ENCODE peak calls at places on chromosome 20, in seven cellular contexts. T is suprapubic skin, S is transverse colon, U is GM23338, V is stomach, A is Panc1, M is endothelial cell of umbilical vein. X is an unnamed sample.

GRCh38 chr20:34472246-34472925 is 43.8 kb upstream of the DYNLRB1 start:
- DNase-seq in T (no peak), S (no peak), U (no peak), V (no peak), A (no peak), M (peak), X (no peak)

GRCh38 chr20:3165473-3166337 is 6.0 kb upstream of the FASTKD5 start:
- DNase-seq in T (no peak), S (peak), U (no peak), V (no peak), A (no peak), M (peak), X (no peak)

GRCh38 chr20:46939031-46939430 is 44.4 kb downstream of the EYA2 start:
- DNase-seq in T (no peak), S (no peak), U (peak), V (no peak), A (no peak), M (peak), X (no peak)

GRCh38 chr20:47440857-47441773 is 60.6 kb upstream of the NCOA3 start:
- DNase-seq in T (no peak), S (no peak), U (peak), V (no peak), A (no peak), M (no peak), X (peak)

GRCh38 chr20:8162610-8163009 is 30.5 kb downstream of the PLCB1 start:
- DNase-seq in T (no peak), S (no peak), U (no peak), V (no peak), A (no peak), M (no peak), X (no peak)

GRCh38 chr20:45892049-45892816 is 1.1 kb downstream of the CTSA start:
- DNase-seq in T (no peak), S (peak), U (peak), V (peak), A (no peak), M (peak), X (no peak)

GRCh38 chr20:24768977-24769675 is 179.9 kb upstream of the CST7 start:
- DNase-seq in T (no peak), S (no peak), U (no peak), V (peak), A (no peak), M (no peak), X (peak)

GRCh38 chr20:63501818-63502670 is 3.2 kb upstream of the EEF1A2 start:
- DNase-seq in T (no peak), S (no peak), U (peak), V (no peak), A (no peak), M (no peak), X (no peak)

GRCh38 chr20:23295934-23296333 is 54.7 kb upstream of the NXT1 start:
- DNase-seq in T (no peak), S (no peak), U (no peak), V (no peak), A (no peak), M (no peak), X (no peak)

GRCh38 chr20:24033151-24033550 is 44.6 kb upstream of the GGTLC1 start:
- DNase-seq in T (no peak), S (no peak), U (no peak), V (no peak), A (no peak), M (no peak), X (no peak)

GRCh38 chr20:1600736-1601135 is 19.1 kb downstream of the SIRPB1 start:
- DNase-seq in T (no peak), S (no peak), U (no peak), V (no peak), A (no peak), M (no peak), X (no peak)

DNA sequence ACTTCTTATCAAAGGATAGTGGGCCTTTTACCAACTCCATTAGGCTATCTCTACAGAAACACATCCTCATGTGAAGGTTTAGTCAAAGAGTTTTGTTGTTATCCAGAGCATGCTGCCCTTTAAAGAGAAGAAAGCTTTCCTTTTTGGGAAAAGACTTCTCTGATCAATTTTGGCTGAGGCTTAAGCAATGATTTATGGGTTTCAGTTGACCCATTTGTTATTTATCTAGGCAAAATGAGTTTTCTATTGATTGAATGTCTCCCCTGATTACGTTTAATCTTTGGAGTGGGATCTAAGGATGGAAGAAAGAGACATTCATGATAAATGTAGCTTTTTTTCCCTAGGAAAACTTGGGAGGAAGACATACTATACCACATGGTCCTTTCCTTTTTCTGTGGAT is 326.6 kb upstream of the JAG1 start:
- DNase-seq in T (no peak), S (no peak), U (no peak), V (no peak), A (no peak), M (no peak), X (no peak)
- H3K27ac ChIP-seq in T (no peak), S (no peak), U (no peak), V (no peak), A (no peak), M (no peak), X (no peak)

GRCh38 chr20:40562031-40562430 is 127.0 kb downstream of the MAFB start:
- DNase-seq in T (no peak), S (peak), U (no peak), V (no peak), A (no peak), M (no peak), X (no peak)

GRCh38 chr20:40564997-40565680 is 123.9 kb downstream of the MAFB start:
- DNase-seq in T (no peak), S (no peak), U (no peak), V (no peak), A (no peak), M (peak), X (no peak)

GRCh38 chr20:40561187-40561586 is 127.8 kb downstream of the MAFB start:
- DNase-seq in T (no peak), S (no peak), U (no peak), V (no peak), A (no peak), M (no peak), X (no peak)

GRCh38 chr20:40565681-40566040 is 123.4 kb downstream of the MAFB start:
- DNase-seq in T (no peak), S (no peak), U (peak), V (no peak), A (no peak), M (no peak), X (no peak)

DNA sequence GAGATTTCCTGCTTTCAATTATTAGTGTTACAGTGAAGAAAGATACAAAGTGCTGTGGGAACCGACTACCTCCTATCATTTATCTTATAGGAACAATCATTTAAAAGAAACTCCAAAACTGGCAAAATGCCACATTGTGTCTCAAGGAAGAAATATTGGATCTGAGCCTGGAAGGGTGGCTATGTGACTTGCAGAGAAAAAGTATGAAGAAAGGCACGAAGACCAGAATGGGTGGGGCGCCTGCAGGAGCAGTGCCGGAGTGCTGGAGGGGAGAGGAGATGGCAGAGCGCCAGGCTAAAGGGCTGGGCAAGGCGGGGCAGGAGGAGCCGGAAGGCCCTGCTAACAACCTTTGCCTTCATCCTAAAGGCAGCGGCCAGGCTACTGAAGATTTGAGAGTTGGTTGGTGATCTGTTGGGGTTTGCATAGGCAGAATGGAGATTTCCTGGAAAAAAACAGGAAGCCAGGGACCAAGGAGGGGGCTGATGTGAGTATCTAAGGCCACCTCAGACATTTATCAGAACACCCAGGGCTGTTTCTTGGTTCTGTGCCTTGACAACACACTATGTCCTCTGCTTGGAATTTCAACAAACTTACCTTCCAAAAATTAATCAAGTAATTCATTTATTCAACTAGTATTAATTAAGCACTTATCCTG is 125.6 kb downstream of the MAFB start:
- DNase-seq in T (peak), S (peak), U (no peak), V (peak), A (no peak), M (peak), X (no peak)
- TF ChIP-seq POLR2AphosphoS5 in T (no peak), S (no peak), U (no peak), V (no peak), A (no peak), M (no peak), X (no peak)

DNA sequence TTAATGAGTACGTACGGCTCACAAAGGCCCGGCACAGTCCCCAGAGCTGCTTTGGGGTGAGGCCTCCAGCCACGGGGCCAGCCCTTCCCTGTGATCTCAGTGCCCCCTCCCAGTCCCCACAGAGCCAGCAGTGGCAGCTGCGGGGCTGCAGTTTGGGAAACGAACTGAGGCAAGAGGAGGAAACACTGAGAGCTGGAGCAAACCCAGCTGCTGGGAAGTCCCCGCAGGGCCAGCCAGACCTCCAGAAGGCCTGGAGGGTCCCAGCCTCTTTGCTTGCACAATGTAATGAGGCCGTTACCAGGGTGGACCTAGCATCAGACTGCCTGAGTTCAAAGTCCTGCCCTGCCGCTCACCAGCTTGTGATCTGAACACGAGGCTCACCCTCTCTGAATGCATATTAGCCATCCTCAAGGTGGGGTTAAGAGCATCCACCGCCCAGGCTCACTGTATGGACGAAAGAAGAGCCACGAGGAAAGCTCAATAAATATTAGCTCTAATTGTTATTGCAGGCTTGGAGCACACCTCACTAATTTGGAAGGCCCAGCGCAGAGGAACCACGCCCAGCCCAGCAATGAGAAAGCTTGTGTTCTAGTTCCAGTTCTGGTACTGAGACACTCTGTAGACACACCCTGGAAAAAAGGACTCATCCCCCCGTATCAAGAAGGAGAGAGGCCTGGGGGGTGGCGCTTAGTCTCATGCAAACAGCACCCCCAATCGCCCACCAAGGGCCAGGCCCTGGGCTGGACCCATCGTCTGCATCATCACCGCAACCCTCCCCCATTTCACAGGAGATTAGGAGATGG is 157.1 kb downstream of the BMP7 start:
- DNase-seq in T (no peak), S (no peak), U (no peak), V (no peak), A (no peak), M (no peak), X (no peak)
- H3K27ac ChIP-seq in T (peak), S (peak), U (no peak), V (no peak), A (no peak), M (no peak), X (no peak)

GRCh38 chr20:44640522-44640921 is 11.0 kb downstream of the ADA start:
- DNase-seq in T (no peak), S (no peak), U (no peak), V (no peak), A (no peak), M (no peak), X (no peak)
- TF ChIP-seq POLR2AphosphoS5 in T (no peak), S (no peak), U (no peak), V (no peak), A (no peak), M (no peak), X (no peak)

GRCh38 chr20:6632187-6632586 is 135.3 kb upstream of the BMP2 start:
- DNase-seq in T (no peak), S (peak), U (no peak), V (no peak), A (no peak), M (no peak), X (no peak)
- H3K27ac ChIP-seq in T (no peak), S (no peak), U (no peak), V (no peak), A (no peak), M (no peak), X (no peak)

GRCh38 chr20:32685541-32686529 is 12.1 kb upstream of the C20orf203 start:
- DNase-seq in T (no peak), S (no peak), U (no peak), V (no peak), A (no peak), M (no peak), X (no peak)
- TF ChIP-seq POLR2AphosphoS5 in T (no peak), S (no peak), U (no peak), V (no peak), A (no peak), M (no peak), X (no peak)

GRCh38 chr20:10946124-10946880 is 272.5 kb upstream of the JAG1 start:
- DNase-seq in T (no peak), S (no peak), U (no peak), V (no peak), A (no peak), M (no peak), X (no peak)
- H3K27ac ChIP-seq in T (no peak), S (no peak), U (no peak), V (no peak), A (no peak), M (no peak), X (no peak)

GRCh38 chr20:17565164-17565845 is 4.6 kb upstream of the DSTN start:
- DNase-seq in T (no peak), S (no peak), U (no peak), V (no peak), A (no peak), M (no peak), X (no peak)

GRCh38 chr20:17560344-17561074 is 9.4 kb upstream of the DSTN start:
- DNase-seq in T (no peak), S (no peak), U (no peak), V (no peak), A (no peak), M (no peak), X (no peak)

GRCh38 chr20:17566345-17566744 is 3.5 kb upstream of the DSTN start:
- DNase-seq in T (no peak), S (no peak), U (no peak), V (no peak), A (no peak), M (no peak), X (no peak)

GRCh38 chr20:17559338-17559737 is 10.5 kb upstream of the DSTN start:
- DNase-seq in T (no peak), S (no peak), U (no peak), V (no peak), A (no peak), M (no peak), X (no peak)

DNA sequence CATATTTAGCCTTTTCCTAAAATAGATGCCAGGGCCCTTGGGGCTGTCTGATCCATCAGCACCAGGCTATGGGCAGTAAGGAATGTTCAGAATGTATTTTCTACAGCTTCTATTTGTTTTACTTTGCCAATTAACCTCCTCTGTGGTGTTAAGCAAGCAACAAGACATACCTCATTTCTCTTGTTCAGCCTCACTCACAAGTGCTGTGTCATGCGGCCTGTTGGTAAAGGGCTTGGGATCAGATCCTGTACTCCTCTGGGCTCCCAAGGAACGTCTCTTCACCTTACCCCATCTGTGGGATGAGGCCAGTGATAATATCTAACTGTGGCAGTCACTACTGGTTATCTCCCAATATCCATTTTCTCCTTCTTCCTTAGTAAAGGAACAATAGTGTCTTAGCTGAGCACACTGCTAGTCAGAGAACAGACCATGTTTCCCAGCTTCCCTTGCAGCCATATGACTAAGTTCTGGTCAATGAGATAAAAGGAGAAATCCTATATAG is 7.0 kb upstream of the DSTN start:
- DNase-seq in T (no peak), S (no peak), U (no peak), V (no peak), A (no peak), M (peak), X (no peak)
- TF ChIP-seq POLR2AphosphoS5 in T (no peak), S (no peak), U (no peak), V (no peak), A (peak), M (no peak), X (no peak)

DNA sequence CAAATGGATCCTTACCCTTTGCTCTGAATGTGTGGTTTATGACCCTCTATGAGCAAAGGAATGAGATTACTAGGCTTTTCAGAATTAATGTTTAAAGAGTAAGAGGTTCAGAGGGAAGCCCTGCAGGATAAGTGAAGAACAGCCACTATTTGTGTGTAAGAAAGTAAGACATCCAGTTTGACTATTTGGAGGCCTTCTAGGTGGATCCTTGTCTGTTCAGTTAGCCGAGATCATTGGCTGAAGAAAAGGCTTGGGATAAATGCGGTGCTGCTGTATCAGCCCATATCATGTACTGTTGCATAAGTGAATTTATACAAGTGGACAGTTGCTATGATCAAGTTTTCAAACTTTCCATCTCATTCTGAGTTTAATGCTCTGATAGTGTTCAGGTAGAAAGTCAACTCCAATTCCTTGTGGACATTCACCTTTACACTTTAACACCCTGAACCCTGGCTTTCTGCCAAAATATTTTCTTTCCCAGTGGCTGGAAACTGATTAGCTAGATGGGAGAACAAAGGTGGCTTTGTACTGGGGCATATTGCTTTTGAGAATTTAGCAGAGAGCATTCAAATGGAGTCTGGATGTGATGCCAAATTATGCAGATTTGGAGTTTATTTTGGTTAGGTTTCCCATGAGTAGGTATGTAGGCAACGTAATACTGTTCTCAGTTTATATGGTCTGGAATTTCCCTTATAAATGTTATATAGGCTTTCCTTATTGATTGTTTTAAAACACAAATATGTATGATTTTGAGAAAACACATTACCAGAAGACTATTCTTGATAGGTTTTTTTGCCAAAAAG is 15.0 kb downstream of the PARD6B start:
- DNase-seq in T (no peak), S (no peak), U (no peak), V (no peak), A (no peak), M (no peak), X (no peak)
- H3K27ac ChIP-seq in T (no peak), S (peak), U (no peak), V (peak), A (peak), M (no peak), X (no peak)

GRCh38 chr20:31720486-31721407 is 1.9 kb downstream of the BCL2L1 start:
- DNase-seq in T (no peak), S (peak), U (peak), V (peak), A (no peak), M (peak), X (no peak)
- TF ChIP-seq POLR2AphosphoS5 in T (no peak), S (no peak), U (no peak), V (no peak), A (no peak), M (no peak), X (no peak)

X was measured in spleen.